ENCODE peak calls at places on chromosomes 5 and 9, in four cellular contexts. T is right lobe of liver, U is sigmoid colon, C is body of pancreas. V is an unnamed sample.
A peak's percentile ranks its signal among the peaks of the same experiment; 100 is the strongest.

GRCh38 chr5:102603670-102604069 is 104.9 kb upstream of the SLCO6A1 start:
- DNase-seq in U (no peak), T (no peak), C (no peak), V (no peak)

GRCh38 chr9:24832307-24832706 is 286.6 kb upstream of the IZUMO3 start:
- DNase-seq in C (no peak), T (no peak), U (no peak), V (peak; percentile 11)

GRCh38 chr9:95268681-95269080 is 48.8 kb downstream of the FANCC start:
- DNase-seq in T (peak; percentile 28), C (peak; percentile 87), U (no peak), V (peak; percentile 6)

GRCh38 chr9:98874721-98875255 is 67.3 kb downstream of the GALNT12 start:
- DNase-seq in C (no peak), T (no peak), U (no peak), V (no peak)

GRCh38 chr9:4792054-4792571 is 631 bp upstream of the RCL1 start:
- DNase-seq in U (no peak), T (no peak), C (no peak), V (no peak)

GRCh38 chr5:1016036-1016435 is 7.4 kb downstream of the NKD2 start:
- DNase-seq in T (peak; percentile 67), U (peak; percentile 63), C (peak; percentile 53), V (no peak)

GRCh38 chr5:174335682-174336364 is 290.3 kb downstream of the NSG2 start:
- DNase-seq in C (no peak), T (no peak), U (no peak), V (no peak)

GRCh38 chr9:132997591-132997990 is 19.1 kb downstream of the GFI1B start:
- DNase-seq in T (no peak), C (no peak), U (no peak), V (no peak)

GRCh38 chr5:60668715-60669304 is 31.2 kb downstream of the DEPDC1B start:
- DNase-seq in C (no peak), U (no peak), T (no peak), V (peak; percentile 65)

GRCh38 chr9:121945849-121946248 is 147.3 kb downstream of the TTLL11 start:
- DNase-seq in U (no peak), C (no peak), T (no peak), V (no peak)

GRCh38 chr9:136171009-136171800 is 33.7 kb downstream of the LHX3 start:
- DNase-seq in U (no peak), T (no peak), C (peak; percentile 55), V (no peak)

GRCh38 chr5:36526537-36526936 is 79.9 kb upstream of the SLC1A3 start:
- DNase-seq in U (no peak), T (no peak), C (no peak), V (no peak)

GRCh38 chr5:102715405-102715804 is 39.7 kb upstream of the PAM start:
- DNase-seq in C (no peak), T (no peak), U (no peak), V (no peak)

GRCh38 chr9:567128-567745 is 274.3 kb upstream of the DMRT1 start:
- DNase-seq in C (no peak), U (no peak), T (no peak), V (no peak)

GRCh38 chr9:78640728-78641127 is 343.8 kb downstream of the PSAT1 start:
- DNase-seq in T (no peak), U (no peak), C (no peak), V (no peak)

GRCh38 chr5:73950441-73950873 is 324.5 kb downstream of the ARHGEF28 start:
- DNase-seq in T (no peak), C (no peak), U (no peak), V (no peak)

GRCh38 chr9:4334439-4334838 is 34.6 kb upstream of the GLIS3 start:
- DNase-seq in T (peak; percentile 63), U (no peak), C (peak; percentile 92), V (no peak)

GRCh38 chr5:60357302-60357701 is 342.7 kb downstream of the DEPDC1B start:
- DNase-seq in T (no peak), C (no peak), U (no peak), V (no peak)

GRCh38 chr5:172690258-172691075 is 49.4 kb downstream of the NEURL1B start:
- DNase-seq in C (no peak), U (peak; percentile 60), T (no peak), V (no peak)

GRCh38 chr5:52956014-52956413 is 33.1 kb upstream of the ITGA2 start:
- DNase-seq in T (no peak), U (no peak), C (no peak), V (no peak)

GRCh38 chr5:100889165-100889564 is 13.9 kb downstream of the ST8SIA4 start:
- DNase-seq in T (no peak), U (no peak), C (no peak), V (peak; percentile 41)

GRCh38 chr5:178487911-178488310 is 102.3 kb downstream of the COL23A1 start:
- DNase-seq in T (no peak), C (no peak), U (no peak), V (no peak)

GRCh38 chr9:100167176-100167575 is 68.1 kb downstream of the INVS start:
- DNase-seq in T (no peak), U (no peak), C (no peak), V (no peak)

GRCh38 chr5:12330381-12330780 is 426.1 kb upstream of the CTNND2 start:
- DNase-seq in T (no peak), U (no peak), C (no peak), V (no peak)

GRCh38 chr5:12330993-12331588 is 426.8 kb upstream of the CTNND2 start:
- DNase-seq in T (no peak), C (no peak), U (no peak), V (no peak)

GRCh38 chr5:12332480-12332879 is 428.2 kb upstream of the CTNND2 start:
- DNase-seq in T (no peak), C (no peak), U (no peak), V (no peak)

DNA sequence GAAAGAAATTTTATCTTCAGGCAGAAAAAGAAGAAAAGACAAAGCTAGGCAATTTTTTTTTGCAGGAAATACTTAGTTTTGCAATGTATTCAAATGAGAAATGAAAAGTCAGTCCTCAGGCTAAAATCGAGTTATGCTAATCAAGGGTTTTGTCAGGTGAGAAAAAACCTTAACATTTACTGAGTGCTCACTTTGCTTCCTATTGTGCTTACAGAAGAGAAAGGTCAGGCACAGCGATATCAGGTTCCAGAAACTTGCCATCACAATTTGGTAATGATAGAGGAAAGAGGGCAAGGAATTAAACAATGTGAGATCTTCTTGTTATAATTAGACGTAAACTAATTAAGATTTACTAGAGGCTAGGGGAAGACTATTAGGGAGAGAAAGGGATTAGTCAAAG is 431.7 kb upstream of the CTNND2 start:
- DNase-seq in U (no peak), T (no peak), C (no peak), V (no peak)
- TF ChIP-seq POLR2A in U (no peak), T (no peak), C (no peak), V (no peak)

DNA sequence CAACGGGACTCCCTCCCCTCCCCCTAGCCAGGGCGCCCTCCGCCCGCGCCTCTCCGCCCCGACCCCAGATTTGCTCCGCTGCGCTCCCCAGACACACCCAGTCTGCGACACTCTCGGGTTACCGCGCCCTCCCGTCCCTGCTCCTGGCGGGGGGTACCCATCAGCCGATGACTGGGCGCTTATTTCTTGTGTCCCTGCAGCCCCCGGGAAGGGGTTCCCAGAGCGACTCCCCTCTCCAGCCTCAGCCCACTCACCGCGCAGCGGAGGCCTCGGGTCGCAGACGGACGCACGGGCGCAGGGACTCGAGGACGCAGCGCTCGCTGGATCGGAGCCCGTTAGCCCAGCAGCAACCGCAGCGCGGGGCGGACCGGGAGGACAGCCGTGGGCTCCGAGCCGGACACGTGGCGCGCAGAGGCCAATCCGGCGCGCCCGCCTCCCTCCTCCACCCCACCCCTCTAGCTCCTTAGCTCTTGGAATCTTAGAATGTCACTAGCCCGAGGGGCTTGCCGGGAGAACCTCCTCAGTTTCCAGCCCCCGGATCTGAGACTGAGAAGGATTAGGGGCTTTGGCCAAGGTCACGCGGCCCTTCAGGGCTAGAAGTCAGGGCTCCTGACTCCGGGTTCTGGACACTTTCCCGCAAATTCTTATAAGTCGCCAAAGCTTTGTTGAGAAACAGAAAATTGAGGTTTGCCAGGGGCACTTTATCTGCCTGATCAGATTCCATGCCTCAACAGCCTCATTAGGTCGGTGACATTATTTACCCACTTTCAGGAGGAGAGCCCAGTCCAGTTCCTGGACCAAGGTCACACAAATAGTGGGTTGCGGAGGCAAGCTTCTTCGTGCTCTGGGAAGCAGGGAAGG is at the start of gene ANXA6:
- DNase-seq in T (peak; percentile 91), U (peak; percentile 95), C (peak; percentile 90), V (peak; percentile 69)
- TF ChIP-seq POLR2A in T (peak; percentile 58), U (peak; percentile 60), C (peak; percentile 24), V (no peak)

DNA sequence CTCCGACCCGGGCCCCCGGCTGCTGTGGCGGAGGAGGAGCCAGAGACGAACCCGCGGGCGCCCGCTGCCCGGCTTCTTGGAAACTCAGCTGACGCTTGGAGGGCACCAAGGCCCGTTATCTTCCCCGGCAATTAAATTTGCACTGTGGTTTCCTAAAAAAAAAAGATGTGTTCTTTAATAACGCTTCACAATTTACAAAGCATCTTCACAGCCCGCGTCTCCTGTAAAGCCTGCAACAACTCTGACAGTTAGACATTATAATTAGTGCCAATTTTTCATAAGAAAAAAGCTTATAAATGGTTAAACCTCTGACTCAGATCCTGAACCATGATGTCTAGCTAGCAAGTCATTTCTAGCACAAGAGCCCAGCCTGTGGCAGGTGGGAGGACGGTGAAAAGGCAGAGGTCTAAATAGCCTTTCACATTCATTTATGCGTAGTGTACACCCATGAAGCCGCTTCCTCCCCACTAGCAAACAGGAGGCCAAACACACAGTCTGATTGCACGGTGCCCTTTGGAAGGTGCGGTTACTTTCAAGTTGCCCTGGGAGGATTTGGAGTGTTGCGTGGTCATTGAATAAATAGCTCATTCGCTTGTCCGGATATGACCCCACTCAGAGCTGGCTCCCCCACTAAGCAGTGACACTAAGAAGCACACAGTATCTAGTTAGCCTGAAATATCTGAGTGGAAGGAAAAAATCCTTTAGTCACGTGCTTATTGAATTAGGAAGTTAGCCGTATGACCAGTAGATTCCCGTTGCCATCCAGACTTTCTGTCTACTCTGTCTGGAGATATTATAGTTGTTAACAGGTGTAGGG is 505 bp upstream of the ARSB start:
- DNase-seq in U (peak; percentile 68), C (peak; percentile 69), T (peak; percentile 55), V (peak; percentile 82)
- TF ChIP-seq POLR2A in U (no peak), C (no peak), T (peak; percentile 63), V (peak; percentile 27)

DNA sequence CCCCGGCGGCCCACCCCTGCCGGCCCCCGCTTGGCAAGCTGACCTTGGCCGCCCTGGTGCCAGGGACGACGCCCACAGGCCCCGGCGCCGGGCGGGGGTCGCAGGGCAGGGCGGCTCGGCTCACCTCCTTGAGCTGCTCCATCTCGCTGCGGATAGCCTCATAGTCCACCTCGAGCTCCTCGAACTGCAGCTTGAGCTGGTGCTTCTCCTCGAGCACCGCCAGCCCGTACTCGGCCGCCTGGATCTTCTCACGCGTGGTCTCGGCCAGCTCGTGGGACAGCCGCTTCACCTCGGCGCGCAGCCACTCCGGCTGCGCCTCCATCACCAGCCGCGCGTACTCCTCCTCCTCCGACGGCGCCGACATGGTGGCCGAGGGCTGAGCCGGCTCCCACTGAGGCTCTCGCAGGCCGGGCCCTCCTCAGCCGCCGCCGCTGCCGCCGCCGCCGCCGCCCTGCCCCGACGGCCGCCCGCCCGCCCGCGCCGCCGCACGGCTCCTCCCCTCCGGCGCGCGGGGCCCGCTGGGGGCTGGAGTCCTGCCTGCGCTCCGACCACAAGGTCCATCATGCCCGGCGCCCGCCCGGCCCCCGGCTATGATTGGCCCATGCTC is at the start of gene BICD2:
- DNase-seq in U (no peak), T (peak; percentile 42), C (no peak), V (no peak)
- TF ChIP-seq POLR2A in U (no peak), T (no peak), C (no peak), V (no peak)

GRCh38 chr5:179606071-179606909 is 17.2 kb downstream of the HNRNPH1 start:
- DNase-seq in T (no peak), U (peak; percentile 70), C (no peak), V (no peak)
- TF ChIP-seq POLR2A in T (no peak), U (no peak), C (no peak), V (no peak)

V was measured in erythroblast.